ENCODE peak calls at places on chromosomes 3 and 15, in four cellular contexts. M is Peyer's patch; J is cardiac muscle cell; H is CD4-positive, alpha-beta T cell. R is an unnamed sample.
A peak's percentile ranks its signal among the peaks of the same experiment; 100 is the strongest.

GRCh38 chr3:184259878-184260570 is 1.3 kb downstream of the CAMK2N2 start:
- DNase-seq in M (peak; percentile 53), J (peak; percentile 79), H (no peak), R (no peak)

GRCh38 chr3:123749716-123750115 is 134.4 kb downstream of the MYLK start:
- DNase-seq in M (no peak), J (no peak), H (no peak), R (no peak)

GRCh38 chr15:85493258-85493657 is 112.9 kb downstream of the AKAP13 start:
- DNase-seq in M (peak; percentile 55), J (no peak), H (no peak), R (peak; percentile 90)

GRCh38 chr3:123638936-123639680 is 54.3 kb upstream of the HACD2 start:
- DNase-seq in M (peak; percentile 34), J (no peak), H (no peak), R (no peak)

GRCh38 chr15:98754283-98755022 is 106.1 kb downstream of the IGF1R start:
- DNase-seq in M (no peak), J (no peak), H (no peak), R (peak; percentile 41)

GRCh38 chr3:33544126-33544525 is 103.9 kb upstream of the UBP1 start:
- DNase-seq in M (no peak), J (no peak), H (no peak), R (no peak)

GRCh38 chr3:53324011-53324544 is 23.3 kb downstream of the DCP1A start:
- DNase-seq in M (no peak), J (peak; percentile 67), H (no peak), R (no peak)

GRCh38 chr3:42539871-42540714 is 37.6 kb downstream of the VIPR1 start:
- DNase-seq in M (peak; percentile 89), J (peak; percentile 72), H (peak; percentile 56), R (peak; percentile 77)

GRCh38 chr3:148075829-148076716 is 621.6 kb upstream of the AGTR1 start:
- DNase-seq in M (no peak), J (peak; percentile 52), H (no peak), R (peak; percentile 12)

GRCh38 chr3:10023587-10024310 is 2.5 kb upstream of the FANCD2 start:
- DNase-seq in M (no peak), J (no peak), H (no peak), R (peak; percentile 29)

GRCh38 chr15:67066041-67067021 is 929 bp downstream of the SMAD3 start:
- DNase-seq in M (no peak), J (peak; percentile 37), H (no peak), R (no peak)

GRCh38 chr3:53084310-53085001 is 38.6 kb upstream of the SFMBT1 start:
- DNase-seq in M (peak; percentile 34), J (peak; percentile 23), H (no peak), R (no peak)

GRCh38 chr15:74967670-74968069 is 11.1 kb upstream of the RPP25 start:
- DNase-seq in M (no peak), J (no peak), H (no peak), R (no peak)
- H3K27ac ChIP-seq in M (no peak overlapping the region), J (no peak overlapping the region), H (no peak overlapping the region), R (no peak overlapping the region)

DNA sequence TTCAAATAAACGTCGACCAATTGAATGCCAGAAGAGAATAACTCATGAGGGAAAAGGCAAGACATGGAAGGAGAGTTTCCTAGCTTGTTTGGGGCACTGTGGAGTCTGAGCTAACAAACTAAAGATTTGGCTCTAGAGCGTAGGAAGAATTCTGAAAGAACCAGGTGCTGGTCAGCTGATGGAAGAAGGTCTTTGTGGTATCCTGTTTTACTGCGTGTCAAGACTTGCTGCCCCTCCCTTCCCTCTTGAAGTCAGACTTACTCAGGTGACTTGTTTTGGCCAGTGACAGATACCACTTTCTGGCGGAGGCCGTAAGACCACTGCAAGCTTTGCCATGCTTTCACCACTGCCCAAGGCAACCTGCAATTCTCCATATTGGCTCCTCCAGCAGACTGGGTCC is 673 bp upstream of the HCLS1 start:
- DNase-seq in M (no peak), J (no peak), H (no peak), R (no peak)
- H3K27ac ChIP-seq in M (peak overlapping the region; percentile 83), J (no peak overlapping the region), H (peak overlapping the region; percentile 83), R (peak overlapping the region; percentile 92)

GRCh38 chr3:95151590-95151989 is 1088.7 kb downstream of the NSUN3 start:
- DNase-seq in M (no peak), J (no peak), H (no peak), R (no peak)

GRCh38 chr3:95148107-95148506 is 1085.2 kb downstream of the NSUN3 start:
- DNase-seq in M (no peak), J (no peak), H (no peak), R (no peak)
- H3K27ac ChIP-seq in M (no peak overlapping the region), J (no peak overlapping the region), H (no peak overlapping the region), R (no peak overlapping the region)

GRCh38 chr15:48868549-48868948 is 9.4 kb upstream of the EID1 start:
- DNase-seq in M (no peak), J (no peak), H (no peak), R (no peak)
- H3K27ac ChIP-seq in M (no peak overlapping the region), J (no peak overlapping the region), H (no peak overlapping the region), R (no peak overlapping the region)

GRCh38 chr15:74305687-74306086 is 61.8 kb downstream of the CYP11A1 start:
- DNase-seq in M (no peak), J (no peak), H (no peak), R (no peak)

GRCh38 chr15:74307827-74308642 is 59.4 kb downstream of the CYP11A1 start:
- DNase-seq in M (peak; percentile 55), J (peak; percentile 69), H (no peak), R (peak; percentile 48)

GRCh38 chr15:74311734-74312444 is 55.6 kb downstream of the CYP11A1 start:
- DNase-seq in M (no peak), J (peak; percentile 43), H (no peak), R (no peak)

GRCh38 chr15:74306801-74307217 is 60.6 kb downstream of the CYP11A1 start:
- DNase-seq in M (no peak), J (no peak), H (no peak), R (no peak)

GRCh38 chr15:74308643-74308945 is 58.9 kb downstream of the CYP11A1 start:
- DNase-seq in M (no peak), J (no peak), H (no peak), R (no peak)
- H3K27ac ChIP-seq in M (no peak overlapping the region), J (no peak overlapping the region), H (no peak overlapping the region), R (no peak overlapping the region)

GRCh38 chr15:33150516-33150915 is 44.0 kb downstream of the FMN1 start:
- DNase-seq in M (no peak), J (no peak), H (no peak), R (peak; percentile 64)

GRCh38 chr15:33154366-33155166 is 39.9 kb downstream of the FMN1 start:
- DNase-seq in M (peak; percentile 57), J (no peak), H (no peak), R (no peak)

GRCh38 chr15:33150993-33151392 is 43.5 kb downstream of the FMN1 start:
- DNase-seq in M (no peak), J (no peak), H (no peak), R (peak; percentile 17)

GRCh38 chr15:33153548-33153947 is 41.0 kb downstream of the FMN1 start:
- DNase-seq in M (no peak), J (no peak), H (no peak), R (no peak)

DNA sequence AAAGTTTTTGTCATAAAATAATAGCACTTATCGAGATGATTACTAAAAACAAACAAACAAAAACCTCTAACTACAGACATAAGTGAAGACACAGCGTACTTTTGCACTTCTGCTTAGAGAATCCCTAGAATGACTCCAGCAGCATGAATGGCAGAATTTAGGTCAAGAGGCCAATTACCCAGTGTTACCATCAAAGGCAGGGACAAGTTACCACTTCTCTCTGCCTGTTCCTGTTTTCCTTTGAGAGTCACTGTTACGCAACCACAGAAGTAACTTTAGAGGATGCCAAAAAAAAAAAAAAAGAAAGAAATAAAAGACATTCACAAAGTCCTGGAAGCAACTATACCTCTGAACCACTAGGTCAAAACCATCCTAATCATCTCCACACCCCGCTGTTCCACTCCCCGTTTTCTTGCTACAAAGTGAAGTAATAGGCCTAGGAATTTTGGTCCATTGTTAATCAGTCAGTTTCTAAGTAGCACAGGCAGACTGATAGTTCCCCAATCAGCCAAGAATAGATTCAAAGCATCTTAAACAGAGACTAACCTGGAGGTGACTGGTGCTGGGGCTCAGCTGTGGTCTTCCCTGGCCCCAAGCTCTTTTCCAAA is 41.9 kb downstream of the FMN1 start:
- DNase-seq in M (no peak), J (no peak), H (no peak), R (no peak)
- H3K27ac ChIP-seq in M (peak overlapping the region; percentile 10), J (no peak overlapping the region), H (no peak overlapping the region), R (no peak overlapping the region)

GRCh38 chr3:46877671-46878125 is at the start of gene PTH1R:
- DNase-seq in M (no peak), J (no peak), H (no peak), R (no peak)
- H3K27ac ChIP-seq in M (no peak within 1 kb of the TSS), J (peak within 1 kb of the TSS; percentile 84), H (no peak within 1 kb of the TSS), R (no peak within 1 kb of the TSS)

R was measured in small intestine.